ENCODE peak calls at places on chromosomes 6 and 20, in five cellular contexts. X is DMS153, B is H4, C is kidney epithelial cell, D is MM.1S. A is an unnamed sample.

GRCh38 chr6:105095139-105095538 is 84.7 kb downstream of the POPDC3 start:
- DNase-seq in B (no peak), D (no peak), C (no peak), X (no peak), A (no peak)

GRCh38 chr6:137903933-137904821 is 37.1 kb downstream of the TNFAIP3 start:
- DNase-seq in B (no peak), C (peak), D (no peak), X (no peak), A (no peak)

GRCh38 chr20:46333136-46333991 is 25.1 kb upstream of the CDH22 start:
- DNase-seq in C (no peak), B (no peak), X (no peak), D (no peak), A (no peak)

GRCh38 chr20:23161244-23161875 is 75.2 kb upstream of the CD93 start:
- DNase-seq in B (no peak), X (no peak), D (no peak), C (no peak), A (no peak)

GRCh38 chr20:38856570-38856969 is 51.1 kb downstream of the PPP1R16B start:
- DNase-seq in B (no peak), C (no peak), D (no peak), X (no peak), A (no peak)

GRCh38 chr20:45113865-45114264 is 1.1 kb downstream of the WFDC5 start:
- DNase-seq in X (no peak), C (no peak), B (no peak), D (no peak), A (no peak)

GRCh38 chr6:26331809-26332226 is 33.2 kb upstream of the BTN3A2 start:
- DNase-seq in X (no peak), D (no peak), B (no peak), C (no peak), A (no peak)

GRCh38 chr6:14739830-14740229 is 506.0 kb upstream of the JARID2 start:
- DNase-seq in D (no peak), X (no peak), B (no peak), C (no peak), A (no peak)

GRCh38 chr6:145948328-145948727 is 15.8 kb downstream of the SHPRH start:
- DNase-seq in D (no peak), B (no peak), X (no peak), C (no peak), A (no peak)

GRCh38 chr6:39521826-39522377 is 199.4 kb upstream of the KCNK16 start:
- DNase-seq in D (no peak), C (no peak), B (no peak), X (no peak), A (no peak)

GRCh38 chr6:118080547-118080946 is 173.5 kb downstream of the SLC35F1 start:
- DNase-seq in D (no peak), C (no peak), X (peak), B (no peak), A (no peak)

GRCh38 chr6:143400258-143401059 is 50.0 kb downstream of the ADAT2 start:
- DNase-seq in C (no peak), D (no peak), B (no peak), X (peak), A (peak)

GRCh38 chr20:16916165-16916564 is 168.0 kb downstream of the OTOR start:
- DNase-seq in D (no peak), B (no peak), C (no peak), X (no peak), A (no peak)

GRCh38 chr20:34312024-34312460 is 8.9 kb upstream of the AHCY start:
- DNase-seq in X (no peak), D (no peak), C (no peak), B (no peak), A (no peak)

GRCh38 chr6:140784573-140784972 is 1348.2 kb upstream of the GJE1 start:
- DNase-seq in X (no peak), D (no peak), C (no peak), B (no peak), A (no peak)

GRCh38 chr6:145929037-145929633 is 35.0 kb downstream of the SHPRH start:
- DNase-seq in C (peak), X (no peak), D (peak), B (peak), A (no peak)

GRCh38 chr20:41956316-41957050 is 338.3 kb upstream of the CHD6 start:
- DNase-seq in D (peak), C (no peak), B (no peak), X (no peak), A (no peak)

GRCh38 chr20:17654649-17655285 is 27.3 kb downstream of the RRBP1 start:
- DNase-seq in X (no peak), B (no peak), D (no peak), C (no peak), A (peak)